ENCODE peak calls at places on chromosomes 2 and 18, in seven cellular contexts. L is AG09309, W is cardiac fibroblast, Z is GM12865, V is IMR-90, H is bronchial epithelial cell, B is putamen. G is an unnamed sample.

GRCh38 chr18:75581336-75582121 is 154.0 kb upstream of the SMIM21 start:
- DNase-seq in V (no peak), Z (no peak), L (no peak), B (no peak), W (no peak), H (no peak), G (no peak)

GRCh38 chr2:26979761-26980160 is 9.3 kb downstream of the MAPRE3 start:
- DNase-seq in Z (no peak), V (peak; percentile 61), H (no peak), W (peak; percentile 67), L (no peak), B (no peak), G (no peak)

GRCh38 chr2:216696751-216697560 is 1.6 kb upstream of the IGFBP5 start:
- DNase-seq in V (peak; percentile 71), W (peak; percentile 51), Z (no peak), B (peak; percentile 33), L (no peak), H (peak; percentile 49), G (no peak)

GRCh38 chr2:153169567-153169966 is 309.0 kb downstream of the RPRM start:
- DNase-seq in B (no peak), H (no peak), Z (no peak), V (no peak), W (no peak), L (no peak), G (no peak)

GRCh38 chr2:157572725-157573124 is 55.9 kb downstream of the ACVR1C start:
- DNase-seq in V (no peak), Z (peak; percentile 23), B (no peak), W (no peak), L (no peak), H (peak; percentile 22), G (no peak)

GRCh38 chr18:37487400-37487831 is 78.2 kb downstream of the CELF4 start:
- DNase-seq in B (no peak), H (no peak), V (no peak), L (no peak), W (peak; percentile 73), Z (no peak), G (no peak)

GRCh38 chr2:216012830-216013079 is 596 bp downstream of the MREG start:
- DNase-seq in H (no peak), V (no peak), Z (no peak), B (no peak), W (no peak), L (no peak), G (no peak)

GRCh38 chr2:163735692-163736432 is at the start of gene FIGN:
- DNase-seq in L (peak; percentile 61), W (peak; percentile 93), V (peak; percentile 82), Z (no peak), H (peak; percentile 81), B (peak; percentile 84), G (peak; percentile 83)

GRCh38 chr18:45667056-45667455 is 51.8 kb downstream of the SLC14A2 start:
- DNase-seq in V (no peak), B (no peak), W (no peak), Z (peak; percentile 28), L (no peak), H (no peak), G (no peak)

GRCh38 chr2:202009019-202009481 is 24.6 kb upstream of the FZD7 start:
- DNase-seq in W (peak; percentile 38), L (no peak), H (no peak), Z (no peak), B (no peak), V (no peak), G (peak; percentile 17)

GRCh38 chr18:49813071-49813320 is 337 bp downstream of the ACAA2 start:
- DNase-seq in W (peak; percentile 47), H (peak; percentile 20), V (peak; percentile 28), L (no peak), Z (peak; percentile 66), B (no peak), G (peak; percentile 30)

GRCh38 chr18:42950732-42951131 is 164.8 kb downstream of the RIT2 start:
- DNase-seq in L (no peak), H (no peak), V (no peak), B (no peak), Z (no peak), W (no peak), G (no peak)

GRCh38 chr2:28662468-28663095 is 89.0 kb upstream of the PPP1CB start:
- DNase-seq in L (no peak), H (peak; percentile 45), B (no peak), Z (no peak), V (peak; percentile 81), W (no peak), G (no peak)

GRCh38 chr2:138531913-138532312 is 30.3 kb downstream of the SPOPL start:
- DNase-seq in B (no peak), L (no peak), Z (no peak), H (no peak), V (no peak), W (peak; percentile 60), G (no peak)

GRCh38 chr18:7657937-7658336 is 90.8 kb downstream of the PTPRM start:
- DNase-seq in V (peak; percentile 52), L (no peak), Z (no peak), B (no peak), H (no peak), W (no peak), G (no peak)

GRCh38 chr2:9266711-9267110 is 60.1 kb downstream of the ASAP2 start:
- DNase-seq in H (no peak), V (no peak), Z (no peak), B (no peak), L (no peak), W (no peak), G (no peak)

GRCh38 chr2:157246212-157247067 is 11.1 kb upstream of the GALNT5 start:
- DNase-seq in V (peak; percentile 93), W (peak; percentile 68), L (peak; percentile 79), Z (peak; percentile 89), B (no peak), H (peak; percentile 99), G (no peak)

GRCh38 chr18:63185979-63186378 is 133.6 kb downstream of the BCL2 start:
- DNase-seq in L (no peak), Z (no peak), B (no peak), W (no peak), V (peak; percentile 8), H (peak; percentile 39), G (no peak)

GRCh38 chr2:173058673-173059072 is 17.0 kb upstream of the MAP3K20 start:
- DNase-seq in L (no peak), V (no peak), W (no peak), B (no peak), H (no peak), Z (no peak), G (no peak)

GRCh38 chr18:23977709-23978483 is 36.7 kb upstream of the TTC39C start:
- DNase-seq in H (no peak), W (peak; percentile 75), Z (no peak), L (no peak), V (peak; percentile 44), B (no peak), G (no peak)